ENCODE peak calls at places on chromosomes 3 and 15, in five cellular contexts. J is mesendoderm, I is SK-MEL-5, C is mesothelial cell of epicardium, T is NCI-H1092 treated with DMSO at 0.1 percent for 48 hours. H is an unnamed sample.

GRCh38 chr15:42037650-42038049 is 16.8 kb upstream of the PLA2G4E start:
- DNase-seq in J (no peak), I (no peak), C (no peak), T (peak), H (no peak)

GRCh38 chr3:153063337-153063736 is 98.7 kb upstream of the RAP2B start:
- DNase-seq in J (no peak), I (no peak), C (no peak), T (no peak), H (no peak)

GRCh38 chr3:66376568-66376967 is 124.3 kb downstream of the LRIG1 start:
- DNase-seq in J (no peak), I (no peak), C (no peak), T (no peak), H (peak)

GRCh38 chr3:147449669-147450068 is 40.5 kb downstream of the ZIC1 start:
- DNase-seq in J (peak), I (no peak), C (no peak), T (no peak), H (no peak)

GRCh38 chr3:55364426-55364825 is 122.7 kb downstream of the WNT5A start:
- DNase-seq in J (no peak), I (no peak), C (no peak), T (no peak), H (no peak)

GRCh38 chr15:79430901-79431635 is 1.1 kb upstream of the MINAR1 start:
- DNase-seq in J (peak), I (no peak), C (no peak), T (no peak), H (no peak)

GRCh38 chr3:71744738-71745137 is 8.9 kb upstream of the GPR27 start:
- DNase-seq in J (no peak), I (no peak), C (no peak), T (no peak), H (no peak)

GRCh38 chr15:37109952-37110630 is 9.7 kb upstream of the MEIS2 start:
- DNase-seq in J (no peak), I (no peak), C (no peak), T (no peak), H (peak)

GRCh38 chr3:51311055-51311454 is 74.0 kb upstream of the MANF start:
- DNase-seq in J (peak), I (peak), C (no peak), T (peak), H (peak)

GRCh38 chr3:41304603-41305002 is 105.3 kb downstream of the CTNNB1 start:
- DNase-seq in J (no peak), I (no peak), C (no peak), T (no peak), H (peak)

GRCh38 chr3:128497305-128498126 is 4.5 kb upstream of the GATA2 start:
- DNase-seq in J (peak), I (peak), C (peak), T (peak), H (peak)

GRCh38 chr3:153400641-153401040 is 238.6 kb downstream of the RAP2B start:
- DNase-seq in J (no peak), I (no peak), C (no peak), T (no peak), H (peak)

GRCh38 chr15:81887913-81888312 is 157.9 kb downstream of the MEX3B start:
- DNase-seq in J (no peak), I (no peak), C (no peak), T (no peak), H (peak)

GRCh38 chr15:56886450-56886856 is 32.0 kb upstream of the TCF12 start:
- DNase-seq in J (no peak), I (no peak), C (no peak), T (no peak), H (no peak)

GRCh38 chr15:69723404-69724097 is 270.9 kb downstream of the RPLP1 start:
- DNase-seq in J (peak), I (no peak), C (no peak), T (peak), H (no peak)

GRCh38 chr3:184337315-184337714 is at the start of gene FAM131A:
- DNase-seq in J (no peak), I (no peak), C (no peak), T (no peak), H (no peak)

GRCh38 chr15:49467782-49468181 is 44.7 kb downstream of the FGF7 start:
- DNase-seq in J (no peak), I (no peak), C (no peak), T (no peak), H (no peak)

GRCh38 chr3:47306022-47306421 is 23.3 kb downstream of the KLHL18 start:
- DNase-seq in J (no peak), I (no peak), C (no peak), T (no peak), H (no peak)

GRCh38 chr3:163773136-163773535 is 1305.2 kb downstream of the SI start:
- DNase-seq in J (no peak), I (no peak), C (no peak), T (no peak), H (no peak)

GRCh38 chr15:74443100-74443909 is 9.5 kb upstream of the SEMA7A start:
- DNase-seq in J (no peak), I (no peak), C (no peak), T (no peak), H (no peak)

GRCh38 chr3:42476225-42477160 is 25.9 kb upstream of the VIPR1 start:
- DNase-seq in J (no peak), I (peak), C (no peak), T (no peak), H (peak)

GRCh38 chr3:188296761-188297689 is 143.1 kb downstream of the LPP start:
- DNase-seq in J (no peak), I (no peak), C (no peak), T (no peak), H (peak)

GRCh38 chr3:55718956-55719355 is 231.8 kb upstream of the WNT5A start:
- DNase-seq in J (no peak), I (no peak), C (no peak), T (no peak), H (no peak)

GRCh38 chr3:63519426-63519825 is 133.0 kb upstream of the SNTN start:
- DNase-seq in J (no peak), I (no peak), C (no peak), T (no peak), H (peak)

GRCh38 chr3:30760737-30761136 is 133.7 kb downstream of the GADL1 start:
- DNase-seq in J (no peak), I (no peak), C (no peak), T (no peak), H (no peak)

GRCh38 chr3:23314981-23315805 is 112.1 kb downstream of the UBE2E2 start:
- DNase-seq in J (no peak), I (no peak), C (no peak), T (no peak), H (peak)

GRCh38 chr3:16357191-16357590 is 92.2 kb downstream of the OXNAD1 start:
- DNase-seq in J (no peak), I (no peak), C (no peak), T (no peak), H (peak)

GRCh38 chr3:42544492-42545283 is 37.1 kb downstream of the SEC22C start:
- DNase-seq in J (no peak), I (no peak), C (no peak), T (peak), H (no peak)

GRCh38 chr3:53278667-53279066 is 22.8 kb upstream of the TKT start:
- DNase-seq in J (no peak), I (no peak), C (no peak), T (no peak), H (no peak)

GRCh38 chr3:127676921-127677351 is 4.2 kb downstream of the ABTB1 start:
- DNase-seq in J (no peak), I (no peak), C (no peak), T (no peak), H (no peak)

GRCh38 chr3:38124324-38125122 is 12.4 kb downstream of the ACAA1 start:
- DNase-seq in J (no peak), I (no peak), C (no peak), T (no peak), H (no peak)

GRCh38 chr3:171953300-171954022 is 85.9 kb upstream of the FNDC3B start:
- DNase-seq in J (no peak), I (peak), C (no peak), T (no peak), H (peak)

GRCh38 chr3:118476885-118477618 is 557.6 kb downstream of the IGSF11 start:
- DNase-seq in J (no peak), I (no peak), C (no peak), T (no peak), H (no peak)

GRCh38 chr3:122515856-122516255 is 1.1 kb upstream of the KPNA1 start:
- DNase-seq in J (no peak), I (no peak), C (no peak), T (no peak), H (no peak)

GRCh38 chr3:40237892-40238571 is 71.5 kb upstream of the EIF1B start:
- DNase-seq in J (peak), I (peak), C (no peak), T (no peak), H (peak)

GRCh38 chr15:60679256-60679655 is 200.3 kb upstream of the ICE2 start:
- DNase-seq in J (no peak), I (no peak), C (no peak), T (no peak), H (peak)

GRCh38 chr15:59741274-59741906 is 52.3 kb upstream of the BNIP2 start:
- DNase-seq in J (peak), I (peak), C (no peak), T (peak), H (peak)

H was measured in M059J.